ENCODE peak calls at places on chromosomes 5 and 9, in four cellular contexts. Y is heart right ventricle, D is astrocyte, C is PC-9. P is an unnamed sample. For H3K4me1 and H3K27me3, the result is how much of the 10 kb centered on the place peaks cover.

GRCh38 chr9:114285166-114285867 is 37.6 kb upstream of the ORM1 start:
- DNase-seq in Y (no peak), C (no peak), D (peak), P (no peak)

GRCh38 chr9:16371306-16371705 is 499.2 kb downstream of the BNC2 start:
- DNase-seq in D (no peak), Y (no peak), C (no peak), P (no peak)

GRCh38 chr5:74516217-74516636 is 124.3 kb downstream of the ENC1 start:
- DNase-seq in D (peak), Y (peak), C (no peak), P (no peak)

GRCh38 chr5:105639068-105639467 is 2031.7 kb downstream of the EFNA5 start:
- DNase-seq in D (no peak), C (no peak), Y (no peak), P (no peak)

GRCh38 chr5:2280318-2280717 is 397.6 kb upstream of the IRX4 start:
- DNase-seq in C (no peak), D (no peak), Y (no peak), P (no peak)

GRCh38 chr9:6788175-6789016 is 30.6 kb downstream of the KDM4C start:
- DNase-seq in D (peak), Y (no peak), C (no peak), P (no peak)

GRCh38 chr5:179869641-179870402 is 11.2 kb upstream of the MRNIP start:
- DNase-seq in C (no peak), D (no peak), Y (no peak), P (no peak)

GRCh38 chr5:95668216-95668615 is 14.6 kb downstream of the SPATA9 start:
- DNase-seq in Y (no peak), C (no peak), D (no peak), P (no peak)

GRCh38 chr5:78574731-78575161 is 73.8 kb downstream of the LHFPL2 start:
- DNase-seq in Y (no peak), C (no peak), D (peak), P (no peak)

GRCh38 chr9:105475302-105475701 is 27.5 kb downstream of the FSD1L start:
- DNase-seq in C (no peak), Y (no peak), D (peak), P (no peak)

GRCh38 chr9:70588381-70588780 is 173.9 kb upstream of the KLF9 start:
- DNase-seq in D (peak), C (no peak), Y (no peak), P (no peak)

GRCh38 chr9:119902611-119903010 is 533.4 kb upstream of the BRINP1 start:
- DNase-seq in Y (no peak), C (no peak), D (no peak), P (no peak)

GRCh38 chr9:29701536-29701935 is 2128.3 kb upstream of the C9orf72 start:
- DNase-seq in Y (no peak), C (no peak), D (no peak), P (no peak)

GRCh38 chr5:6633469-6634326 is 458 bp downstream of the SRD5A1 start:
- DNase-seq in D (peak), Y (peak), C (no peak), P (no peak)

GRCh38 chr9:129761901-129762359 is 9.1 kb upstream of the PTGES start:
- DNase-seq in C (peak), D (peak), Y (no peak), P (no peak)

GRCh38 chr9:123871781-123872180 is 58.1 kb downstream of the DENND1A start:
- DNase-seq in Y (no peak), C (no peak), D (no peak), P (no peak)

GRCh38 chr5:150672884-150673275 is 11.8 kb downstream of the MYOZ3 start:
- DNase-seq in Y (no peak), D (no peak), C (no peak), P (no peak)
- H3K4me3 ChIP-seq in Y (peak), D (peak), C (no peak), P (no peak)

DNA sequence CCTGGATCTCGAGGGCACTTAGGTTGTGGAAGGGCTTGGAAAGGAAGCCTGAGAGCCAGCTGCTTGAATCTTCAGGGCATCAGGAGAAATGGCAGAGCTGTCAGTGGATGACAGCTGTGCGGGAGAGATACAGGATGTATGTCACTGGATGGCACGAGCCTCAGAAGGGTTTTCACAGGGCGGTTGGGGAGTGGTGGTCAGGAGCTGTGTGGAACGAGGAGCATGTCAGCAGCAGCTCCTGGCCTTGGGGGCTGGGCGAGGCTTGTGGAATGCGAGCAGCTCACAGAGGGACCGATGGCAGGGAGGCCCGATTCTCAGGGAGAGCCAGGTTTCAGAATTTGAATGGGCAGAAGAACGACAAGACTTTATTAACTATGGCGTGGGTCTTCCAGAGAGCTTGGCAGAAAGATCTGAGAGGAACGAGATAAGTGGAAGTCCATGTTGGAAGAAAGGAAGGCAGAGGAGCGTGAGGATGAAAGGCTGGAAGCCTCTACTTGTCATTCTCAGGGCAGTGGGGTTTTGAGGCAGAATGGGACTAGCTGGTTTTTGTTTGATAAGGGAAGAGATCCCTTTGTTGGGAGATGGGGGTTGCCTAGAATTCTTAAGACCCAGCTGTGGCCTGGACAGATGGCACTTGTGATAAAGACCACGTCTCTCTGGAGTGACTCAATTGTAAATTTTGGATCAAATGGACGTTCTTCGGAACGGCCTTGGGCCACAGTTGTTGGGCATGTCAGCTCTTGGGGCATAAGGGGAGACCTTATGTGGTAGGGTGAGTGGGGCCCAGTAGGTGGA is 60.3 kb downstream of the SNX30 start:
- DNase-seq in Y (no peak), D (no peak), C (no peak), P (no peak)
- H3K4me1 ChIP-seq in Y (under half), D (under half), C (under half), P (under half)

GRCh38 chr9:36897019-36897418 is 137.0 kb downstream of the PAX5 start:
- DNase-seq in C (no peak), D (no peak), Y (no peak), P (no peak)

GRCh38 chr9:36900136-36900855 is 133.8 kb downstream of the PAX5 start:
- DNase-seq in Y (no peak), D (no peak), C (no peak), P (no peak)

GRCh38 chr9:36899406-36899805 is 134.7 kb downstream of the PAX5 start:
- DNase-seq in C (no peak), D (no peak), Y (no peak), P (no peak)

GRCh38 chr9:36897476-36897875 is 136.6 kb downstream of the PAX5 start:
- DNase-seq in Y (no peak), C (no peak), D (no peak), P (no peak)

GRCh38 chr9:36898621-36899020 is 135.4 kb downstream of the PAX5 start:
- DNase-seq in C (no peak), D (no peak), Y (no peak), P (no peak)
- H3K27me3 ChIP-seq in C (under half), D (half or more), Y (under half), P (under half)

GRCh38 chr9:121568541-121569265 is 69.1 kb upstream of the GGTA1 start:
- DNase-seq in D (peak), C (no peak), Y (peak), P (no peak)

GRCh38 chr9:121566401-121567141 is 66.9 kb upstream of the GGTA1 start:
- DNase-seq in C (no peak), D (peak), Y (peak), P (no peak)

GRCh38 chr9:121568101-121568460 is 68.4 kb upstream of the GGTA1 start:
- DNase-seq in D (no peak), C (no peak), Y (peak), P (no peak)

GRCh38 chr9:121569266-121569648 is 69.6 kb upstream of the GGTA1 start:
- DNase-seq in D (no peak), C (no peak), Y (no peak), P (no peak)

DNA sequence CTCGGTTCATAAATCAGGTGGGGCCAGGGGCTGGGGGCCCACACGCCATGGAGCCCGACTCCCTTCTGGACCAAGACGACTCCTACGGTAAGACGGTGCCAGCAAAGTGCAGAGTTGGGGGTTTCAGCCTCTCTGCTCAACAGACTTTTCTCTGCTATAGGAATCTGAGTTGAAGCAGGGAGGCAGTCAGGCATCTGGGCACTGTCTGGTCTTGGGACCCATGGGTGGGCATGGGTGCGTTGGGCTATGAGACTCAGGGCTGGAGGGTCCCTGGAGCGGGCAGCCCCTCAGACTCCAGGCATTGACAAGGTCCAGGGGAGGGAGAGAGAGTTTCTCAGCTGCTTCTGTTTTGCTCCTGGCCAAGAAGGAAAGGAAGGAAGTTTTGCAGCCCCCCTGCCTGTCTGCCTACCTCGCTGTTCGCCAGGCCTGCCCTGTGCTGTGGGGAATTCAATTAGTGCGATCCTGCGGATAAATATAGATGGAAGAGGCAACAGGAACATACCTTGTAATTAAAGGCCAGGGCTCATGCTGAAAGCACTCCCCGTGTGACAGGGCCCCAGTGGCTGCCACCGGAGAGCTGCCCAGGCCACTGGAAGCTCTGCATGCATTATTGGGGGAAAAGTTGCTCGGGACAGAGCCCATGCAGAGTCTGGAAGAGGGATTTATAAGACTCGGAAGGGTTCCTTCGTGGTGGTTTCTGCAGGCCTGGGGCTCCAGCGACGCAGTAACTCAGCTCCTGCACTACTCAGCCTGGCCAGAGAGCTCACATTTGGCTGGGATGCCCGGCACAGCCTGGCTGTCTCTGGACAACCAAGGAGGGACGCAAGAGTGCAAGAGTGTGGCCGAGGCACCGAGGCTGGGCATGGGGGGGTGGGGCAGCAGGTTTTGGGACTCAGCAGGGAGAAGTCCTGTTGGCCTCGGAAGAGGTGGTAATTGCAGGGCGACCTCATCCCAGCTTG is 67.8 kb upstream of the GGTA1 start:
- DNase-seq in Y (no peak), D (no peak), C (no peak), P (no peak)
- H3K4me3 ChIP-seq in Y (peak), D (peak), C (no peak), P (no peak)

GRCh38 chr5:141812512-141812911 is 65.7 kb downstream of the PCDH1 start:
- DNase-seq in Y (no peak), D (no peak), C (no peak), P (no peak)
- H3K4me1 ChIP-seq in Y (half or more), D (under half), C (under half), P (under half)

GRCh38 chr5:135625961-135626360 is 47.2 kb upstream of the CXCL14 start:
- DNase-seq in C (no peak), Y (no peak), D (no peak), P (no peak)
- H3K27me3 ChIP-seq in C (under half), Y (under half), D (under half), P (under half)

GRCh38 chr5:88785396-88786216 is 97.4 kb downstream of the MEF2C start:
- DNase-seq in C (peak), Y (peak), D (peak), P (no peak)

GRCh38 chr5:88786217-88786560 is 96.8 kb downstream of the MEF2C start:
- DNase-seq in C (peak), Y (no peak), D (peak), P (no peak)

GRCh38 chr5:88776692-88777091 is 106.3 kb downstream of the MEF2C start:
- DNase-seq in Y (no peak), C (no peak), D (no peak), P (no peak)

GRCh38 chr5:88778736-88779135 is 104.2 kb downstream of the MEF2C start:
- DNase-seq in Y (no peak), D (peak), C (no peak), P (no peak)

DNA sequence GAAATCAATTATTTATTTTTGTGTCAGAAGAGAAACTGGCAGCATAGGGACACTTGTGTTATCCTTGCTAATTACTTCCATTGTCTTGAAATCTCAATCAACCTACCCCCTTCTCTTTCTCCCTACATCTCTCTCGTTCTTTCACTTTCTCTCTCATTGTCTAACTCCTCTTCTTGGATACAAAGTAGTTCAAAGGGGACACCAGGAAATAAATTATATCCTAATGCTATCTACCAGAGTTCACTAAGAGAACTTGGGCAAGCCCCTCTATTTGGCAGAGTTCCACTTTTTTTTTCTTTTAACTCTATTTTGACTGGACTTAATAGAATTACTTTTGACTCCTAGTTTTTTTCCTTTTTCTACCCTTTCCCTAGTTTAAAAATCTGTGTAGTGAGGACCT is 102.3 kb downstream of the MEF2C start:
- DNase-seq in Y (no peak), C (no peak), D (no peak), P (no peak)
- H3K4me3 ChIP-seq in Y (no peak), C (no peak), D (no peak), P (no peak)

GRCh38 chr5:139382371-139382770 is 726 bp downstream of the SLC23A1 start:
- DNase-seq in Y (no peak), D (no peak), C (no peak), P (no peak)

GRCh38 chr5:139383275-139383992 is at the start of gene SLC23A1:
- DNase-seq in Y (no peak), C (peak), D (no peak), P (no peak)

GRCh38 chr5:139379626-139380449 is 3.3 kb downstream of the SLC23A1 start:
- DNase-seq in D (no peak), C (no peak), Y (no peak), P (no peak)

GRCh38 chr5:139382781-139383180 is 316 bp downstream of the SLC23A1 start:
- DNase-seq in Y (no peak), D (no peak), C (no peak), P (no peak)

DNA sequence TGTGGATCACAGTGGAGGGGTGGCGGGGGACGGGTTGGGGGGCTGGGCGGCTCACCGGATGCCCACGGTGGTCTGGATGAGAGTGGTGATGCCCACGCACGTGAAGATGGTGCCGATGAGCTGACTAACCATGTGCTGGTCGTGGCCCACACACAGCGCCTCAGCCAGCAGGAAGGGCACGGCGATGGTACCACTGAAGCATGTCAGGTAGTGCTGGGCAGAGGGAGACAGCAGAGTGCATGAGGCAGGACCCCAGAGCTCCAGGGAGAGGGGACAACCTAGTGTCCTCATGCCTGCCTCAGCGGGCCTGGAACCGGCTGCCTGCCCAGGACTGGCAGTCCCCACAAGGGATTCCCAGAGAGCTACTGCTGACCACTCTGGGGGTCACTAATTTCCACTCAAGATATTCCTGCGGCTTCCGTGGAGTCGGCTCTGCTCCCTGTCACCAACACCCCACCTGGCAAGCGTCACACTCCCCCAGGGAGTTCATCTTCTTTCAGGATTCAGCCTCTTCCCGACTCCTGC is 1.2 kb downstream of the SLC23A1 start:
- DNase-seq in D (no peak), Y (no peak), C (no peak), P (no peak)
- H3K4me1 ChIP-seq in D (under half), Y (under half), C (under half), P (under half)

DNA sequence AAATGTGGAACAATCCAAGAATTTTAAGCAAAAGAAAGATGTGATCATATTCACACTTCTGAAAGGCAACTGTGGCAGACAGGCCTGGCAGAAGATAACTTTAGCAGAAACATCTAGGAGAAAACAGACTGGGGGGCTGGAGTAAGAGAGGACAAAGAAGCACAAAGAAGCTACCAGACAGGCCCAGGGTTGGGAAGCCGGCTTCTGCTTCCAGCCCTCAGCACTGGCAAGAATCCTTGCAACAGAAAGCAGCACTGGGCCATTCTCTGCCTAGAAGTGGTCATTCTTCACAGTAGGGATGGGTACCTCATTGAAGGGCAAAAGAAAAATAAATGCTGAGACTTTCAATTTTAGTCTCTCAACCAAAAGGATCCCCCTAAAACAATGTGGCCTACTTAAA is 49.6 kb downstream of the EFNA5 start:
- DNase-seq in C (no peak), Y (no peak), D (no peak), P (no peak)
- H3K27me3 ChIP-seq in C (under half), Y (under half), D (under half), P (under half)

P was measured in effector memory CD4-positive, alpha-beta T cell.